ENCODE peak calls at places on chromosomes 3 and 15, in eight cellular contexts. N, W, Q, P, O, M, V and S are unnamed samples. For H3K27me3, the result is how much of the 10 kb centered on the place peaks cover.

GRCh38 chr3:186142556-186142955 is 33.7 kb upstream of the ETV5 start:
- DNase-seq in O (no peak), Q (no peak), P (no peak), W (no peak), N (no peak), M (peak), V (no peak), S (no peak)

GRCh38 chr15:68464451-68465090 is 32.6 kb upstream of the ITGA11 start:
- DNase-seq in V (no peak), O (no peak), W (no peak), M (peak), P (no peak), Q (peak), N (no peak), S (no peak)

GRCh38 chr3:514206-514605 is 317.6 kb downstream of the CHL1 start:
- DNase-seq in N (no peak), V (no peak), M (no peak), W (no peak), O (no peak), P (no peak), Q (no peak), S (no peak)

GRCh38 chr3:127101411-127102067 is 91.4 kb upstream of the PRR23E start:
- DNase-seq in Q (no peak), M (no peak), V (no peak), O (no peak), P (no peak), N (no peak), W (no peak), S (no peak)

GRCh38 chr3:4582634-4583033 is 89.5 kb downstream of the ITPR1 start:
- DNase-seq in Q (no peak), O (no peak), W (no peak), V (no peak), M (peak), P (no peak), N (no peak), S (no peak)

GRCh38 chr3:116517308-116517707 is 72.0 kb upstream of the LSAMP start:
- DNase-seq in W (no peak), P (no peak), V (no peak), M (peak), Q (no peak), N (no peak), O (no peak), S (no peak)

GRCh38 chr3:133113526-133113925 is 75.3 kb downstream of the TMEM108 start:
- DNase-seq in W (no peak), P (no peak), O (no peak), Q (no peak), M (peak), V (no peak), N (no peak), S (no peak)

GRCh38 chr15:34122771-34123183 is 20.9 kb downstream of the PGBD4 start:
- DNase-seq in O (no peak), M (peak), W (no peak), P (no peak), Q (no peak), N (no peak), V (no peak), S (no peak)

GRCh38 chr15:62549345-62549970 is 384.4 kb upstream of the C2CD4B start:
- DNase-seq in W (no peak), Q (no peak), P (no peak), M (peak), O (no peak), V (no peak), N (no peak), S (no peak)

GRCh38 chr15:75171408-75171807 is 30.3 kb upstream of the C15orf39 start:
- DNase-seq in Q (no peak), V (no peak), W (no peak), O (no peak), N (peak), M (peak), P (no peak), S (no peak)

GRCh38 chr15:84832446-84833040 is 15.4 kb downstream of the ALPK3 start:
- DNase-seq in N (no peak), O (no peak), V (no peak), Q (no peak), P (no peak), M (no peak), W (no peak), S (no peak)

GRCh38 chr3:59698091-59698490 is 648.3 kb upstream of the CFAP20DC start:
- DNase-seq in O (no peak), M (no peak), W (no peak), N (no peak), Q (no peak), P (no peak), V (no peak), S (no peak)

GRCh38 chr3:176562381-176562780 is 634.9 kb downstream of the TBL1XR1 start:
- DNase-seq in V (no peak), W (no peak), P (no peak), Q (no peak), N (no peak), M (no peak), O (no peak), S (no peak)

GRCh38 chr15:22979699-22980188 is 424 bp downstream of the CYFIP1 start:
- DNase-seq in Q (peak), W (peak), O (no peak), P (no peak), M (no peak), V (no peak), N (peak), S (no peak)

GRCh38 chr3:42819351-42819965 is 10.2 kb downstream of the ACKR2 start:
- DNase-seq in W (no peak), Q (no peak), V (no peak), P (peak), O (no peak), M (no peak), N (no peak), S (no peak)

GRCh38 chr15:40597024-40597423 is 3.0 kb downstream of the KNL1 start:
- DNase-seq in P (no peak), M (no peak), N (no peak), O (no peak), V (no peak), W (no peak), Q (no peak), S (no peak)

GRCh38 chr15:59369597-59369996 is 3.1 kb downstream of the MYO1E start:
- DNase-seq in N (no peak), V (no peak), W (no peak), O (no peak), M (no peak), P (no peak), Q (no peak), S (no peak)

GRCh38 chr15:96893159-96893906 is 562.8 kb downstream of the NR2F2 start:
- DNase-seq in W (no peak), Q (no peak), P (no peak), O (peak), N (no peak), M (peak), V (peak), S (no peak)

GRCh38 chr3:122893754-122894668 is 99.1 kb downstream of the SLC49A4 start:
- DNase-seq in Q (no peak), V (no peak), N (no peak), O (no peak), W (no peak), P (peak), M (no peak), S (peak)

GRCh38 chr15:61915640-61916039 is 144.6 kb downstream of the VPS13C start:
- DNase-seq in O (no peak), W (no peak), V (no peak), Q (peak), N (no peak), M (no peak), P (no peak), S (no peak)

GRCh38 chr15:85403745-85404144 is 23.3 kb downstream of the AKAP13 start:
- DNase-seq in V (no peak), O (peak), W (no peak), Q (no peak), P (no peak), N (no peak), M (no peak), S (no peak)

GRCh38 chr15:63709365-63709764 is 112.2 kb downstream of the FBXL22 start:
- DNase-seq in V (no peak), O (no peak), M (no peak), Q (no peak), P (no peak), N (no peak), W (no peak), S (no peak)
- TF ChIP-seq CTCF in V (no peak), O (no peak), M (no peak), Q (no peak), P (no peak), N (no peak), W (no peak), S (no peak)

GRCh38 chr3:156460206-156460609 is 94.7 kb downstream of the SSR3 start:
- DNase-seq in W (no peak), P (no peak), Q (no peak), O (no peak), V (no peak), M (no peak), N (no peak), S (no peak)

GRCh38 chr3:156469456-156469855 is 85.5 kb downstream of the SSR3 start:
- DNase-seq in N (no peak), W (no peak), P (no peak), O (no peak), Q (no peak), M (no peak), V (no peak), S (no peak)

GRCh38 chr3:156463123-156463522 is 91.8 kb downstream of the SSR3 start:
- DNase-seq in Q (no peak), W (no peak), P (no peak), O (no peak), M (no peak), N (no peak), V (no peak), S (no peak)

GRCh38 chr3:156461889-156462288 is 93.0 kb downstream of the SSR3 start:
- DNase-seq in M (no peak), N (no peak), O (no peak), Q (no peak), V (no peak), W (no peak), P (no peak), S (no peak)

DNA sequence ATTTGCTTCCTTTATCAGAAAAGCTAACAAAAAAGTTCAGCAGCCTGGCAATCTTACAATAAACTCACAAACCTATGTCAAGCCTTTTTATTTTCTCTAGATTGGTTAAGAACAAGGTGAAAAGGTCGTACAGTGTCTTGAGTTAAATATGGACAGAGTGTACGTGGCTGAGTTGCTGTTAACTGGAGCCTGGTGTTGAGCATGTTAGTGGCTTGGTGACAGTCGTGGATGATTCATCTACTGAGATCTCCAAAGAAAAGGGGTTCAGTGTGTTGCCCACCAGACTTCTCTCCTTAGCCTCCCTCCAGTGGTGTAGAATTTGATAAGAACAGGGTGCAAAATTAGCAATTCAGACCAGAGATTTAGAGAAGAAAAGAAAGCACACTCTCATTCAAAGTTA is 89.7 kb downstream of the SSR3 start:
- DNase-seq in M (no peak), N (no peak), P (no peak), V (no peak), Q (no peak), O (no peak), W (no peak), S (no peak)
- H3K27me3 ChIP-seq in M (under half), N (under half), P (under half), V (under half), Q (under half), O (under half), W (under half), S (under half)

GRCh38 chr15:70259640-70260066 is 161.9 kb upstream of the TLE3 start:
- DNase-seq in M (no peak), Q (no peak), O (no peak), W (no peak), V (no peak), N (no peak), P (peak), S (no peak)
- TF ChIP-seq CTCF in M (peak), Q (no peak), O (no peak), W (no peak), V (no peak), N (no peak), P (peak), S (peak)

GRCh38 chr3:50506169-50506568 is 2.7 kb upstream of the CACNA2D2 start:
- DNase-seq in N (no peak), P (no peak), V (no peak), M (no peak), W (no peak), O (no peak), Q (no peak), S (no peak)
- H3K27me3 ChIP-seq in N (under half), P (under half), V (under half), M (under half), W (under half), O (under half), Q (under half), S (under half)

GRCh38 chr15:73683624-73684536 is at the start of gene CD276:
- DNase-seq in O (peak), P (peak), V (peak), W (peak), N (peak), Q (peak), M (peak), S (peak)
- TF ChIP-seq CTCF in O (peak), P (peak), V (peak), W (no peak), N (peak), Q (no peak), M (peak), S (peak)

GRCh38 chr15:65374831-65375401 is 2.9 kb downstream of the IGDCC3 start:
- DNase-seq in V (no peak), N (peak), W (no peak), Q (no peak), M (no peak), P (peak), O (no peak), S (no peak)
- H3K27me3 ChIP-seq in V (under half), N (half or more), W (half or more), Q (under half), M (half or more), P (under half), O (half or more), S (half or more)

GRCh38 chr3:174957081-174957480 is 97.9 kb downstream of the NAALADL2 start:
- DNase-seq in M (no peak), P (no peak), W (no peak), O (no peak), N (no peak), V (no peak), Q (no peak), S (no peak)

GRCh38 chr3:174957581-174958001 is 98.5 kb downstream of the NAALADL2 start:
- DNase-seq in O (no peak), Q (no peak), P (no peak), V (no peak), M (no peak), N (no peak), W (no peak), S (no peak)

GRCh38 chr3:174958671-174959328 is 99.7 kb downstream of the NAALADL2 start:
- DNase-seq in P (no peak), M (no peak), N (no peak), Q (no peak), O (no peak), V (no peak), W (no peak), S (no peak)

GRCh38 chr3:174955513-174956001 is 96.4 kb downstream of the NAALADL2 start:
- DNase-seq in N (no peak), Q (no peak), O (no peak), V (no peak), P (no peak), M (peak), W (no peak), S (no peak)

GRCh38 chr3:174960898-174961297 is 101.8 kb downstream of the NAALADL2 start:
- DNase-seq in W (no peak), O (no peak), P (no peak), N (no peak), Q (no peak), V (no peak), M (no peak), S (no peak)
- TF ChIP-seq CTCF in W (no peak), O (no peak), P (no peak), N (no peak), Q (no peak), V (no peak), M (no peak), S (no peak)

DNA sequence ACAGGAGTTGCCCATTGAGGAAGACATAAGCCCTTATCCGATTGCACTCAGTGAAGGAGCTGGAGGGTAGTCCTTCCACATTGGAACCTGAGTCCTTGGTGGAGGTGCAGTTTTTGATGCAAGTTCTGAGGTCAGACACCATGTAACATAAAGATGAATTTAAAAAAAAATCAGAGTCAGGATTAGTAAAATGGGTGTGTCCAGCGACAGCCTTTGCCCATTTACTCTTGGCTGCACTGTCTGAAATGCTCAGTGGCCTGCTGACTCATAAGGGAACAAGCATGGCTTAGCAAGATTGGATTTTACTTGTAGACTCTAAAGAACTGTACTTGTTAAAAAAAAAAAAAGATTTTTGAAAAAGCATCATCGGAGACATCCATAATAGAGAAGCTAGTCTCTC is 241.1 kb upstream of the TOPAZ1 start:
- DNase-seq in Q (no peak), W (no peak), V (no peak), P (no peak), O (no peak), N (no peak), M (no peak), S (no peak)
- H3K27me3 ChIP-seq in Q (under half), W (half or more), V (under half), P (under half), O (half or more), N (half or more), M (under half), S (half or more)

GRCh38 chr15:71124937-71125755 is 9.9 kb downstream of the THSD4 start:
- DNase-seq in N (no peak), P (no peak), O (no peak), V (peak), W (no peak), M (no peak), Q (no peak), S (no peak)

GRCh38 chr15:71129660-71130059 is 14.4 kb downstream of the THSD4 start:
- DNase-seq in Q (no peak), W (no peak), M (no peak), N (no peak), P (no peak), O (no peak), V (no peak), S (no peak)

GRCh38 chr15:71127083-71127482 is 11.8 kb downstream of the THSD4 start:
- DNase-seq in P (no peak), Q (no peak), O (no peak), M (no peak), N (no peak), W (no peak), V (no peak), S (no peak)

GRCh38 chr15:71128939-71129562 is 13.8 kb downstream of the THSD4 start:
- DNase-seq in P (no peak), N (no peak), O (no peak), Q (no peak), V (no peak), W (no peak), M (no peak), S (no peak)

GRCh38 chr15:71125831-71126453 is 10.7 kb downstream of the THSD4 start:
- DNase-seq in Q (no peak), W (no peak), V (no peak), P (peak), M (peak), N (no peak), O (no peak), S (no peak)
- TF ChIP-seq CTCF in Q (peak), W (no peak), V (no peak), P (peak), M (peak), N (no peak), O (no peak), S (peak)